ENCODE peak calls at places on chromosomes 2 and 18, in seven cellular contexts. C is transverse colon, A is upper lobe of left lung, K is GM23338, G is prostate gland, O is sigmoid colon, W is H1. E is an unnamed sample.

GRCh38 chr2:120857422-120857821 is 121.8 kb downstream of the GLI2 start:
- DNase-seq in C (no peak), A (no peak), K (no peak), G (no peak), O (peak), W (no peak), E (peak)

GRCh38 chr2:60534034-60534393 is 19.4 kb downstream of the BCL11A start:
- DNase-seq in C (no peak), A (no peak), K (peak), G (no peak), O (no peak), W (no peak), E (no peak)

GRCh38 chr2:42052702-42053481 is 5.1 kb downstream of the PKDCC start:
- DNase-seq in C (no peak), A (no peak), K (no peak), G (no peak), O (no peak), W (no peak), E (peak)

GRCh38 chr2:12202301-12202700 is 455.9 kb downstream of the LPIN1 start:
- DNase-seq in C (no peak), A (no peak), K (peak), G (no peak), O (no peak), W (no peak), E (no peak)

GRCh38 chr18:58216071-58216471 is 172.0 kb downstream of the NEDD4L start:
- DNase-seq in C (peak), A (peak), K (peak), G (no peak), O (no peak), W (peak), E (no peak)

GRCh38 chr2:42185200-42185921 is 16.2 kb downstream of the EML4 start:
- DNase-seq in C (no peak), A (no peak), K (no peak), G (no peak), O (no peak), W (no peak), E (no peak)

GRCh38 chr2:203327582-203327917 is 644 bp upstream of the ABI2 start:
- DNase-seq in C (no peak), A (no peak), K (no peak), G (no peak), O (no peak), W (no peak), E (no peak)

GRCh38 chr2:47195149-47195548 is 40.0 kb upstream of the STPG4 start:
- DNase-seq in C (no peak), A (no peak), K (no peak), G (peak), O (no peak), W (no peak), E (no peak)

GRCh38 chr2:37456479-37456878 is 112.0 kb downstream of the QPCT start:
- DNase-seq in C (no peak), A (peak), K (no peak), G (no peak), O (no peak), W (no peak), E (peak)

GRCh38 chr2:8086796-8087479 is 594.9 kb upstream of the ID2 start:
- DNase-seq in C (no peak), A (no peak), K (no peak), G (no peak), O (no peak), W (no peak), E (no peak)
- TF ChIP-seq POLR2AphosphoS5 in C (no peak), A (no peak), K (no peak), G (no peak), O (no peak), W (no peak), E (no peak)

GRCh38 chr2:73899801-73900336 is 7.1 kb downstream of the ACTG2 start:
- DNase-seq in C (no peak), A (no peak), K (no peak), G (no peak), O (peak), W (no peak), E (no peak)
- H3K27ac ChIP-seq in C (peak), A (no peak), K (no peak), G (no peak), O (peak), W (no peak), E (no peak)

GRCh38 chr2:240520143-240520973 is 37.4 kb downstream of the ANKMY1 start:
- DNase-seq in C (no peak), A (no peak), K (peak), G (no peak), O (no peak), W (peak), E (peak)

GRCh38 chr2:240517342-240517741 is 40.4 kb downstream of the ANKMY1 start:
- DNase-seq in C (no peak), A (peak), K (no peak), G (no peak), O (no peak), W (no peak), E (peak)

GRCh38 chr2:240518981-240519380 is 38.8 kb downstream of the ANKMY1 start:
- DNase-seq in C (no peak), A (no peak), K (no peak), G (no peak), O (no peak), W (no peak), E (no peak)

GRCh38 chr2:240520974-240521350 is 36.8 kb downstream of the ANKMY1 start:
- DNase-seq in C (no peak), A (no peak), K (peak), G (no peak), O (no peak), W (no peak), E (peak)

GRCh38 chr2:240519396-240520142 is 38.2 kb downstream of the ANKMY1 start:
- DNase-seq in C (no peak), A (peak), K (peak), G (no peak), O (no peak), W (no peak), E (peak)
- H3K4me3 ChIP-seq in C (no peak), A (no peak), K (peak), G (no peak), O (no peak), W (peak), E (peak)

GRCh38 chr2:98465456-98466201 is 21.0 kb downstream of the INPP4A start:
- DNase-seq in C (peak), A (peak), K (no peak), G (no peak), O (peak), W (no peak), E (peak)
- TF ChIP-seq POLR2AphosphoS5 in C (peak), A (no peak), K (no peak), G (no peak), O (no peak), W (no peak), E (peak)

E was measured in spleen.